ENCODE peak calls at places on chromosomes 1 and 21, in ten cellular contexts. O, R, L, A, K, Y, V, T, C and W are unnamed samples.

GRCh38 chr1:105865546-105865945 is 1190.9 kb upstream of the PRMT6 start:
- DNase-seq in T (no peak), Y (no peak), L (no peak), R (no peak), K (no peak), O (no peak), C (no peak), V (no peak), A (peak), W (no peak)

GRCh38 chr1:58392083-58392482 is 154.4 kb downstream of the OMA1 start:
- DNase-seq in O (no peak), Y (no peak), L (no peak), T (no peak), V (no peak), K (no peak), A (no peak), R (no peak), C (no peak), W (no peak)

GRCh38 chr1:59169703-59170102 is 127.2 kb upstream of the FGGY start:
- DNase-seq in Y (no peak), L (no peak), R (no peak), T (no peak), V (no peak), C (peak), O (peak), A (no peak), K (no peak), W (peak)

GRCh38 chr1:13663969-13664368 is 36.0 kb upstream of the PRDM2 start:
- DNase-seq in C (no peak), R (no peak), K (no peak), O (no peak), L (no peak), T (no peak), V (no peak), A (no peak), Y (peak), W (no peak)

GRCh38 chr1:65260851-65261473 is 48.4 kb upstream of the DNAJC6 start:
- DNase-seq in V (peak), A (peak), O (no peak), Y (no peak), R (no peak), L (no peak), C (peak), T (no peak), K (no peak), W (no peak)

GRCh38 chr1:15676688-15677661 is 7.1 kb upstream of the PLEKHM2 start:
- DNase-seq in C (no peak), Y (no peak), R (no peak), K (no peak), V (no peak), A (no peak), L (no peak), T (no peak), O (no peak), W (no peak)

GRCh38 chr21:14080764-14081096 is 130.0 kb downstream of the LIPI start:
- DNase-seq in O (no peak), L (no peak), K (no peak), T (no peak), A (no peak), C (no peak), V (no peak), R (no peak), Y (no peak), W (no peak)

GRCh38 chr1:152983743-152984142 is at the start of gene SPRR1A:
- DNase-seq in O (no peak), K (no peak), L (no peak), A (no peak), V (no peak), Y (no peak), C (peak), R (no peak), T (no peak), W (no peak)

GRCh38 chr1:13820456-13820855 is 120.5 kb downstream of the PRDM2 start:
- DNase-seq in A (no peak), O (no peak), K (no peak), C (no peak), Y (no peak), V (no peak), T (no peak), R (peak), L (no peak), W (no peak)

GRCh38 chr1:223665592-223666312 is at the start of gene CAPN8:
- DNase-seq in L (peak), O (peak), A (peak), C (no peak), T (no peak), Y (no peak), V (no peak), K (peak), R (no peak), W (peak)

GRCh38 chr1:20215716-20216115 is 29.4 kb upstream of the PLA2G2C start:
- DNase-seq in O (no peak), Y (no peak), L (no peak), R (no peak), T (no peak), C (no peak), A (peak), V (no peak), K (no peak), W (no peak)

GRCh38 chr1:150109567-150109966 is 40.1 kb upstream of the PLEKHO1 start:
- DNase-seq in O (no peak), R (no peak), Y (no peak), T (no peak), C (no peak), V (no peak), K (no peak), A (no peak), L (no peak), W (no peak)

GRCh38 chr1:179091691-179092165 is 9.9 kb downstream of the TOR3A start:
- DNase-seq in V (peak), K (peak), A (no peak), R (peak), T (peak), L (peak), Y (peak), C (no peak), O (peak), W (peak)

GRCh38 chr1:173149887-173150286 is 57.2 kb downstream of the TNFSF4 start:
- DNase-seq in O (peak), R (no peak), T (no peak), Y (peak), K (no peak), C (no peak), L (no peak), V (peak), A (peak), W (no peak)

GRCh38 chr1:53336146-53336545 is 8.3 kb upstream of the LRP8 start:
- DNase-seq in K (no peak), O (no peak), R (no peak), V (no peak), Y (no peak), C (peak), L (no peak), T (no peak), A (no peak), W (no peak)

GRCh38 chr21:33732038-33732437 is 89.7 kb downstream of the ITSN1 start:
- DNase-seq in T (no peak), A (peak), Y (no peak), R (no peak), K (no peak), L (no peak), O (no peak), C (no peak), V (no peak), W (no peak)

GRCh38 chr1:197782719-197783328 is 7.5 kb upstream of the DENND1B start:
- DNase-seq in L (no peak), V (no peak), R (no peak), A (no peak), C (no peak), K (peak), O (no peak), T (no peak), Y (no peak), W (no peak)

GRCh38 chr1:165034136-165034535 is 322.4 kb downstream of the LMX1A start:
- DNase-seq in O (no peak), T (no peak), L (no peak), Y (no peak), R (no peak), A (no peak), K (no peak), V (no peak), C (no peak), W (no peak)

GRCh38 chr1:151098126-151098525 is 27.6 kb downstream of the GABPB2 start:
- DNase-seq in T (no peak), C (no peak), A (no peak), O (no peak), L (no peak), R (peak), Y (no peak), K (no peak), V (no peak), W (no peak)

GRCh38 chr1:235495030-235495429 is 9.2 kb downstream of the B3GALNT2 start:
- DNase-seq in Y (no peak), V (no peak), A (no peak), L (no peak), R (no peak), C (no peak), K (no peak), T (no peak), O (no peak), W (no peak)

GRCh38 chr1:18322353-18323032 is 158.2 kb upstream of the KLHDC7A start:
- DNase-seq in R (no peak), C (no peak), A (no peak), L (no peak), K (no peak), V (no peak), Y (no peak), O (no peak), T (no peak), W (no peak)

GRCh38 chr1:182886985-182887384 is 47.8 kb downstream of the DHX9 start:
- DNase-seq in V (no peak), L (no peak), C (no peak), Y (no peak), R (no peak), A (no peak), O (no peak), T (no peak), K (no peak), W (no peak)

GRCh38 chr1:99662581-99663208 is 16.8 kb downstream of the PALMD start:
- DNase-seq in V (peak), O (peak), R (peak), K (peak), A (no peak), L (no peak), T (peak), C (peak), Y (no peak), W (peak)

GRCh38 chr1:61743432-61743705 is 1.1 kb downstream of the PATJ start:
- DNase-seq in O (peak), Y (no peak), R (no peak), A (no peak), C (no peak), L (no peak), K (no peak), V (no peak), T (no peak), W (no peak)
- H3K4me3 ChIP-seq in O (peak), Y (no peak), R (peak), A (peak), C (peak), L (peak), K (peak), V (peak), T (peak), W (peak)

DNA sequence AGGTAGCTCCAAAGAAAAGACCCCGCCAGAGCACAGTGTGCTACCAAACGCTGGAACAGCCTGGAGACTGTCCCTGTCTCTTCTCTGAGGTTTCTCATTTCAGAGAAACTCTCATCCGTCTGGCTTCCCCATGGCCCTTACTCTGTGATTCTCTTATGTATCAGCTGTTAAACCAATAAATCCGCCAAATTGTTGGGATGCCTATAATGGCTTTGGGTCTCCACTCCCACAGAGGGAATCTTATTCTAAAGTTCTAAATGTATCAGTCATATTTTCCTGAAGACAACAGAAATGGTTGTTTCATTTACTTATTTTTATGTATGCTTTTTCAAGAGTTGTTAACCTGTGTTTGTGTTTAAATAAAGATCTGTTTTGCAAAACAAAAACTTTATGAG is 4.0 kb downstream of the ERG start:
- DNase-seq in V (no peak), Y (no peak), L (no peak), O (no peak), T (no peak), R (no peak), C (peak), A (peak), K (no peak), W (no peak)
- H3K4me3 ChIP-seq in V (no peak), Y (no peak), L (peak), O (no peak), T (peak), R (no peak), C (peak), A (no peak), K (no peak), W (no peak)

GRCh38 chr1:201944002-201944401 is 2.3 kb downstream of the LMOD1 start:
- DNase-seq in R (no peak), Y (no peak), C (no peak), A (no peak), O (no peak), K (no peak), T (no peak), L (no peak), V (no peak), W (no peak)
- H3K4me3 ChIP-seq in R (peak), Y (no peak), C (peak), A (peak), O (no peak), K (peak), T (no peak), L (peak), V (peak), W (no peak)

GRCh38 chr1:11273595-11274234 is 717 bp downstream of the UBIAD1 start:
- DNase-seq in K (no peak), V (no peak), O (no peak), L (no peak), R (no peak), C (no peak), A (no peak), T (no peak), Y (peak), W (no peak)

GRCh38 chr1:11272842-11273594 is at the start of gene UBIAD1:
- DNase-seq in T (peak), Y (peak), K (peak), R (peak), A (peak), C (peak), O (peak), L (peak), V (peak), W (peak)

GRCh38 chr1:11272544-11272841 is 505 bp upstream of the UBIAD1 start:
- DNase-seq in T (no peak), K (no peak), C (no peak), R (no peak), V (no peak), L (no peak), O (no peak), Y (no peak), A (no peak), W (no peak)
- H3K4me3 ChIP-seq in T (no peak), K (peak), C (peak), R (peak), V (peak), L (peak), O (peak), Y (peak), A (peak), W (no peak)

GRCh38 chr21:41634858-41635257 is 126.9 kb upstream of the TMPRSS2 start:
- DNase-seq in O (peak), L (no peak), V (peak), Y (no peak), C (no peak), R (peak), A (peak), K (no peak), T (no peak), W (no peak)
- H3K4me3 ChIP-seq in O (no peak), L (no peak), V (no peak), Y (no peak), C (no peak), R (no peak), A (no peak), K (no peak), T (no peak), W (no peak)

DNA sequence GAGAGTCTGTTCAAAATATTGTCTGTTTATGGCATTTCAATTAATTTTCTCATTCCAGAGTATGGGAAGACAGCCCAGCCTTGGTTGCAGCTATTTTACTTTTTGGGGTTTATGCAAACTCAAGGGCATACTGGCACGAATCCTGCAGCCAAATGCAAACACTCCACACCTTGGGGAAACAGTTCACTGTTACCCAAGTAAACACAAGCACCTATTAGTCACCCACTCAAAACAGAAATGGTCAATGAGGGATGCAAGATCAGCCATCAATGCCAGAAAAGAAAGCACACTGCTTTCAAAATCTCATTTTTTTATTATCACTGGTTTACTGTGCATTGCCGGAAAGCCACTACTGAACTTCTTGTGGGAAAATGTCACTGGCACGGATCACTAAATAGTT is 170.6 kb downstream of the RUNX1 start:
- DNase-seq in L (peak), T (no peak), C (no peak), V (no peak), A (peak), O (no peak), K (peak), Y (no peak), R (no peak), W (no peak)
- H3K4me3 ChIP-seq in L (no peak), T (no peak), C (no peak), V (no peak), A (no peak), O (no peak), K (no peak), Y (no peak), R (no peak), W (no peak)

GRCh38 chr21:31977816-31978215 is 105.0 kb downstream of the HUNK start:
- DNase-seq in C (no peak), K (no peak), A (no peak), O (no peak), T (no peak), V (no peak), R (no peak), Y (no peak), L (no peak), W (no peak)
- H3K4me3 ChIP-seq in C (no peak), K (no peak), A (no peak), O (no peak), T (no peak), V (no peak), R (no peak), Y (no peak), L (no peak), W (no peak)

GRCh38 chr1:214446772-214447556 is 104.4 kb downstream of the PTPN14 start:
- DNase-seq in C (no peak), T (no peak), O (peak), A (peak), K (peak), R (no peak), V (peak), L (peak), Y (no peak), W (peak)
- H3K4me3 ChIP-seq in C (no peak), T (no peak), O (peak), A (no peak), K (no peak), R (no peak), V (peak), L (no peak), Y (no peak), W (no peak)

GRCh38 chr1:77687519-77687906 is 5.1 kb upstream of the ZZZ3 start:
- DNase-seq in R (no peak), T (peak), V (no peak), A (peak), K (no peak), Y (no peak), O (no peak), C (no peak), L (no peak), W (peak)
- H3K4me3 ChIP-seq in R (peak), T (no peak), V (no peak), A (no peak), K (peak), Y (no peak), O (no peak), C (peak), L (peak), W (no peak)

DNA sequence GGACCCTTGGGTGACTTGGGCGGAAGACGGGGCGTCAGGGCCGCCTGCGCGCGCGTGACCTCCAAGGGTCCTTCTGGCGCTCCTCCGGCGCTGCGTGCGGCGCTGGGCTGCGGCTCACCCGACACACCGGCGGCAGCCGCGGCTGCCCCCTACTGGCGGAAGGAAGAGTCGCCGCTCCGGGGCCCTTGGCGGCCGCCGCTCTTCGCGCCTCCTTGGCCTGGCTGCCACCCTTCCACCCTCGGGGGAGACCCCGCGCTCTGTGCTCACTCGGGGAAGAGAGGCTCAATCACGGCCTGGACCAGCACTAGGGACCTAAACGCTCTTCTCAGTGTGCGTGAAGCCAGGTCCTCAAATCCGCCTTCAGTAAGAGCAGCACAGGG is 89.7 kb downstream of the DMRTA2 start:
- DNase-seq in T (peak), Y (peak), A (peak), R (no peak), L (peak), K (peak), C (no peak), O (peak), V (peak), W (peak)
- H3K4me3 ChIP-seq in T (peak), Y (no peak), A (peak), R (peak), L (peak), K (peak), C (peak), O (peak), V (peak), W (no peak)